ENCODE peak calls at places on chromosome 19, in four cellular contexts. X is omental fat pad; E is CD8-positive, alpha-beta T cell; H is breast epithelium. O is an unnamed sample.

GRCh38 chr19:49689133-49690072 is at the start of gene ADM5:
- DNase-seq in X (no peak), H (peak; percentile 50), E (peak; percentile 53), O (no peak)

GRCh38 chr19:16330811-16331690 is 6.4 kb downstream of the KLF2 start:
- DNase-seq in E (no peak), X (no peak), H (no peak), O (no peak)

GRCh38 chr19:48329167-48329891 is 4.0 kb downstream of the EMP3 start:
- DNase-seq in X (no peak), H (no peak), E (peak; percentile 47), O (no peak)

GRCh38 chr19:45117167-45117594 is 24.2 kb downstream of the PPP1R37 start:
- DNase-seq in H (no peak), X (no peak), E (peak; percentile 29), O (peak; percentile 49)

GRCh38 chr19:33256266-33256665 is 30.6 kb upstream of the SLC7A10 start:
- DNase-seq in H (no peak), E (no peak), X (no peak), O (no peak)

GRCh38 chr19:29666634-29667389 is 1.6 kb downstream of the PLEKHF1 start:
- DNase-seq in E (no peak), X (peak; percentile 49), H (peak; percentile 62), O (peak; percentile 64)

GRCh38 chr19:46513461-46514236 is 18.0 kb upstream of the PNMA8B start:
- DNase-seq in E (peak; percentile 87), H (peak; percentile 47), X (peak; percentile 62), O (peak; percentile 94)

GRCh38 chr19:49065905-49066512 is 1.4 kb upstream of the NTF4 start:
- DNase-seq in X (no peak), H (no peak), E (no peak), O (no peak)

GRCh38 chr19:39941151-39941550 is 6.7 kb upstream of the FCGBP start:
- DNase-seq in X (no peak), H (no peak), E (no peak), O (no peak)

GRCh38 chr19:1668339-1669123 is 16.1 kb upstream of the TCF3 start:
- DNase-seq in H (no peak), E (no peak), X (no peak), O (no peak)

GRCh38 chr19:31356587-31357314 is 7.5 kb upstream of the TSHZ3 start:
- DNase-seq in E (peak; percentile 55), X (no peak), H (no peak), O (no peak)

GRCh38 chr19:29325241-29325975 is 112.5 kb upstream of the UQCRFS1 start:
- DNase-seq in X (no peak), H (no peak), E (no peak), O (no peak)

GRCh38 chr19:14114854-14115253 is 2.7 kb downstream of the PRKACA start:
- DNase-seq in X (no peak), E (peak; percentile 50), H (no peak), O (no peak)

GRCh38 chr19:48627211-48627864 is 8.0 kb downstream of the SPHK2 start:
- DNase-seq in H (no peak), E (no peak), X (no peak), O (no peak)

GRCh38 chr19:46372901-46373572 is 26.1 kb downstream of the PPP5C start:
- DNase-seq in E (no peak), H (no peak), X (no peak), O (no peak)

GRCh38 chr19:13234518-13234917 is 84.3 kb downstream of the IER2 start:
- DNase-seq in H (no peak), E (peak; percentile 63), X (no peak), O (no peak)

GRCh38 chr19:46481947-46482346 is 10.6 kb upstream of the PNMA8A start:
- DNase-seq in E (no peak), X (no peak), H (no peak), O (no peak)

GRCh38 chr19:19561946-19562664 is 24.0 kb downstream of the CILP2 start:
- DNase-seq in E (no peak), H (no peak), X (no peak), O (no peak)

GRCh38 chr19:19559942-19560341 is 21.9 kb downstream of the CILP2 start:
- DNase-seq in E (no peak), X (no peak), H (no peak), O (no peak)

GRCh38 chr19:19566306-19566705 is 28.2 kb downstream of the CILP2 start:
- DNase-seq in H (no peak), E (no peak), X (no peak), O (no peak)

GRCh38 chr19:19563348-19563848 is 25.3 kb downstream of the CILP2 start:
- DNase-seq in H (no peak), E (no peak), X (no peak), O (no peak)

GRCh38 chr19:19562665-19563347 is 24.7 kb downstream of the CILP2 start:
- DNase-seq in X (no peak), E (peak; percentile 48), H (no peak), O (no peak)
- TF ChIP-seq CTCF in X (no peak), E (peak; percentile 22), H (no peak), O (no peak)

DNA sequence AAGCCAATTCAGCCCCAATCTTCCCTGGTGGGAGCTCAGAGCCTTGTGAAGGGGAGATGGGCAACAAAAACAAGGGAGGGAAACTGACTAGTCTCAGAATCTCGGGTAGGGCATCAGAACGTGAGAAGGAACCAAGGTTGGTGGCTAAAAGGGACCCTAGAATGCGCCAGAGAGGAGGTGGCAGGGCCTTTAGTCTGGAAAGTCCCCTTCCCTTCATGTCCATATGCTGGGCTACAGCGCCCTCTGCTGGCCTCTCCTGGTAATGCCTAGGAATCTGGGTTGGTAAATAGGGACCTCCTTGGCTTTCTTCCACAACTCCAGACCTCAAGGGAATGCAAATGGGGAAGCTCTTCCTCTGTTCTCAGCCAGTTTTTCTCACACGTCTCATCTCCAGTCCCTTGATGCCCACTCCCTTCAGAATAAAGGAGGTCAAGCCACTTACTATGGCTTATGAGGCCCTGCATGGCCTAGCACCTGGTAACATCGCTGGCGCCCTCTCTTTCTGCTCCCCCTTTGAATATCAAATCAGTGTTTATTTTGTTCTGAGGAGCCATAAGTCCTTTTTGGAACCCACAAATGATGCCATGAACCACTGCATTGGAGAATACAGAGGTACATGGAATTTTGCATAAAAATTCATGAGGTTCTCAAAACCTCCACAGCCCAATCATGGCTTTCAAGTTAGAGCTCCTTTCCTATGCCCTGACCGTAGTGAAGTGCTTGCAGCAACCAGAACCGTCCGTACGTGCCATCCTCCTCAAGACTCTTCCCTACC is 1.3 kb upstream of the CCDC97 start:
- DNase-seq in H (peak; percentile 92), X (peak; percentile 100), E (peak; percentile 99), O (peak; percentile 98)
- TF ChIP-seq CTCF in H (peak; percentile 99), X (peak; percentile 98), E (peak; percentile 92), O (peak; percentile 96)

GRCh38 chr19:4449022-4449825 is 8.4 kb downstream of the UBXN6 start:
- DNase-seq in H (peak; percentile 66), E (no peak), X (no peak), O (no peak)
- TF ChIP-seq CTCF in H (no peak), E (no peak), X (no peak), O (no peak)

GRCh38 chr19:3801412-3802096 is 15.4 kb upstream of the MATK start:
- DNase-seq in H (peak; percentile 36), X (no peak), E (peak; percentile 69), O (no peak)
- TF ChIP-seq CTCF in H (no peak), X (no peak), E (no peak), O (peak; percentile 32)

GRCh38 chr19:18257503-18258470 is 16.5 kb downstream of the IQCN start:
- DNase-seq in X (no peak), H (no peak), E (no peak), O (no peak)

GRCh38 chr19:18253716-18254115 is 20.5 kb downstream of the IQCN start:
- DNase-seq in X (no peak), H (no peak), E (no peak), O (no peak)

GRCh38 chr19:18253130-18253529 is 21.1 kb downstream of the IQCN start:
- DNase-seq in E (no peak), H (no peak), X (no peak), O (no peak)

GRCh38 chr19:18252370-18252717 is 21.9 kb downstream of the IQCN start:
- DNase-seq in X (no peak), H (no peak), E (no peak), O (no peak)

DNA sequence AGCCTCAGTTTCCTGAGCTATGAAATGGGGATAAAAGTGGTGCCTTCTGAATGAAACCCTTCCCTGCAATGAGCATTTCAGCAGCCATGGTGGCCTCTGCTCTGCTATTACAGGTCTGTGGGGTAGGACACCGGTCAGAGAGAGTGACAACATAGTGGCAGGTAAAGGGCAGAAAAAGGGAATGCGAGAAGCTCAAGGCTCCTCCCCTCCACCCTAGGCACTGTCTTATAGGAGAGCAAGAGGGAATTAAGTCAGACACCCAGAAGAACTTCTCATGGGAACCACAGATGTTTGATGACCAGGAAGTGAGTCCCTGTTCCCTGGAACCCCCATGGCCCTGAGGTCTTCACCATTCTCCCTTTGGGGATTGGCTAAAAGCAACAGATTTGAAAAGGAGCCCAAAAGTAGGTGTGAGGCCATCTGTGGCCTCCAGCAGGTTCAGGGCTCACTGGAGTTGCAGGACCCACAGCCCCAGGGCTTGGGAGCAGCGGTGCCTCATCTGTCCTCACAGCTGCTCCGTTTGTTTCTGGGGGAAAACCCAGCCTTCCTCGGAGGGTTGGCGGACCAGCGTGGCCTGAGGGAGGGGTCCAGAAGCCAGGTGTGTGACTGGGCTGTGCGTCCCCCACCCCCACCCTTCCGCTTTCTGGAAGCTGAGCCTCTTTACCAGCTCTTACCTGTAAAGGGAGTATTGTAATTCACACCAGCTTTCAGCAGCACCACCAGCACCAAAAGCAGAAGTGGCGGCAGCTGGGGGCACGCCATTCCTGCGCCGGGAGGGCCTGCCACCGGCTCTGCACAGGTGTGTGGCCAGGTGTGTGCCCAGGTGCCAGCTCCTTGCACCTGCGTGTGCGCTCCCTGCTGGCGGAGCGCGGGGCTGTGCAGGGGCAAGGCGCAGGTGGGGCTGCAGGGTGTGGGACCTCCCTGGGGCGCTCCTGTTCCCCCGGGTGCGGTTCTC is 19.4 kb downstream of the IQCN start:
- DNase-seq in H (no peak), X (no peak), E (no peak), O (no peak)
- TF ChIP-seq CTCF in H (no peak), X (no peak), E (no peak), O (no peak)

DNA sequence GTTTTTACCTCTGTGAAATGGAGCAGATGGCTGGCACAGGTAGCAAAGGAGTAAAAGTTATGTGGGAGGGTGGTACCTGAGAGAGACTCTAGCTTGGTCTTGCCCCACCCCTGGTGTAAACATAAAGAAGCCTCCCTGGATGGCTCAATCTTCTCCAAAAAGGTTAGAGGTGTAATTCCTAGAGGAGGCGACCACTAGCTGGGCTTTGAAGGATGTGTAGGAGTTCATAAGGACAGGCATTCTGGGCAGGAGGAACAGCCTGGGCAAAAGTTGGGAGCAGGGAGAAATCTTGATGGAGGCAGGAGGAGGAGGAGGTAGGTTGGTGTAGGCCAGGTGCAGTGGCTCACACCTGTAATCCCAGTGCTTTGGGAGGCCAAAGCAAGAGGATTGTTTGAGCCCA is 7.8 kb upstream of the ICAM4 start:
- DNase-seq in H (no peak), E (no peak), X (no peak), O (no peak)
- TF ChIP-seq CTCF in H (no peak), E (no peak), X (no peak), O (no peak)

GRCh38 chr19:305240-306150 is 14.3 kb upstream of the PLPP2 start:
- DNase-seq in X (no peak), E (no peak), H (no peak), O (no peak)
- TF ChIP-seq CTCF in X (no peak), E (no peak), H (no peak), O (no peak)

DNA sequence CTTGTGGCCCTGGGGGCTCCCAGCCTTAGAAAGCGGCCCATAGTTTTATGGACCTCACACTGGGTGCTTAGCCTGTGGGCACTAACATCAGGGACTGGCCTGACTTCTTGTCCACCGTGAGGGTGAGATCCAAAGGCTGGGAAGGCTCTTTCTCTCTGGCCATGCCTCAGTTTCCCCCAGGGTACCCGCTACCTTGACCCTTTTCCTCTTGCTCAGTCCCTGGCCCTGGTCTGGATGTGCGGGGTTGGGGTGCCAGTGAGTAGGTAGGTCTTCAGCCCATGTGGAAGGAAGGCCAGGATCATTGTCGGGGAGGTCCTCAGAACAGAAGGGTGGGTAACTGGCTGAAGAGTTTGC is 1.6 kb upstream of the TMEM161A start:
- DNase-seq in E (no peak), H (no peak), X (no peak), O (no peak)
- TF ChIP-seq CTCF in E (peak; percentile 21), H (no peak), X (no peak), O (peak; percentile 31)

O was measured in mesothelial cell of epicardium.